ENCODE peak calls at places on chromosomes 1 and 21, in nine cellular contexts. V is right lobe of liver, X is fibroblast of mammary gland, I is K562, M is AG04450, Q is AG10803, R is lung, Y is cardiac fibroblast, D is NB4. C is an unnamed sample.

GRCh38 chr1:18225236-18225904 is 117.8 kb downstream of the IGSF21 start:
- DNase-seq in V (no peak), X (no peak), I (no peak), M (no peak), Q (no peak), R (no peak), Y (no peak), D (no peak), C (no peak)

GRCh38 chr21:38392722-38393121 is 105.6 kb downstream of the ERG start:
- DNase-seq in V (no peak), X (no peak), I (no peak), M (no peak), Q (no peak), R (no peak), Y (no peak), D (no peak), C (no peak)

GRCh38 chr21:41616063-41616591 is 108.2 kb upstream of the TMPRSS2 start:
- DNase-seq in V (no peak), X (peak), I (no peak), M (peak), Q (peak), R (no peak), Y (peak), D (no peak), C (no peak)

GRCh38 chr1:244304156-244304555 is 147.6 kb downstream of the ADSS2 start:
- DNase-seq in V (no peak), X (no peak), I (no peak), M (no peak), Q (no peak), R (no peak), Y (no peak), D (no peak), C (no peak)

GRCh38 chr1:15718199-15718601 is 17.9 kb upstream of the SLC25A34 start:
- DNase-seq in V (peak), X (no peak), I (no peak), M (no peak), Q (no peak), R (no peak), Y (no peak), D (no peak), C (no peak)

GRCh38 chr1:115879977-115880376 is 39.1 kb upstream of the NHLH2 start:
- DNase-seq in V (no peak), X (no peak), I (no peak), M (no peak), Q (no peak), R (no peak), Y (no peak), D (peak), C (no peak)

GRCh38 chr1:173409613-173410012 is 67.5 kb upstream of the PRDX6 start:
- DNase-seq in V (no peak), X (peak), I (no peak), M (no peak), Q (peak), R (peak), Y (peak), D (peak), C (no peak)

GRCh38 chr1:67524143-67525052 is 94.2 kb upstream of the SERBP1 start:
- DNase-seq in V (no peak), X (no peak), I (peak), M (no peak), Q (peak), R (no peak), Y (no peak), D (no peak), C (no peak)

GRCh38 chr1:150619576-150620509 is 9.6 kb downstream of the ENSA start:
- DNase-seq in V (no peak), X (peak), I (no peak), M (no peak), Q (peak), R (no peak), Y (peak), D (peak), C (no peak)

GRCh38 chr1:28087614-28088167 is 719 bp downstream of the EYA3 start:
- DNase-seq in V (no peak), X (peak), I (peak), M (no peak), Q (peak), R (no peak), Y (peak), D (peak), C (no peak)

GRCh38 chr21:16195476-16195875 is 465.7 kb downstream of the USP25 start:
- DNase-seq in V (no peak), X (peak), I (no peak), M (peak), Q (peak), R (no peak), Y (peak), D (no peak), C (no peak)

GRCh38 chr1:44805311-44806024 is 1.7 kb downstream of the DYNLT4 start:
- DNase-seq in V (peak), X (no peak), I (no peak), M (no peak), Q (no peak), R (no peak), Y (no peak), D (no peak), C (no peak)

DNA sequence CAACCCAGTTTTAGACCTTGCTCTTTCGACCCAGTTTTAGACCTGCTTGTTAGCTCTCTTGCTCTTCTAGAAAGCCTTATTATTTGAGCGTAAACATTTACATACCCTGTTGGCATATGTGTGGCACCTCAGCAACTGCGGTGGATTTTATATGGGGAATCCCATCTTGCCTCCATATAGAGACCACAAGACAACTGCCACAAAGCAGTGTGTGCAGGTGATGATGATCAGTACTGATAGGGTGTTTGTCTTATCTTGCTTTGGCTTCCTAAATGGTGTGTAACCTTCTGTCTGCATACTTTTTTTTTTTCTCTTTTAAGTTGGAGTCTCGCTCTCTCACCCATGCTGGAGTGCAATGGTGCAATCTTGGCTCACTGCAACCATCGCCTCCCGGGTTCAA is 1270.8 kb downstream of the MRPL39 start:
- DNase-seq in V (no peak), X (no peak), I (no peak), M (no peak), Q (no peak), R (no peak), Y (no peak), D (no peak), C (no peak)
- TF ChIP-seq CTCF in V (no peak), X (no peak), I (no peak), M (no peak), Q (no peak), R (no peak), Y (no peak), D (no peak), C (no peak)

GRCh38 chr1:153251087-153251486 is 8.4 kb upstream of the LORICRIN start:
- DNase-seq in V (no peak), X (no peak), I (no peak), M (no peak), Q (no peak), R (no peak), Y (no peak), D (no peak), C (no peak)

GRCh38 chr1:153246825-153247224 is 12.7 kb upstream of the LORICRIN start:
- DNase-seq in V (no peak), X (no peak), I (no peak), M (no peak), Q (no peak), R (peak), Y (no peak), D (no peak), C (no peak)

GRCh38 chr1:153245466-153245865 is 14.0 kb upstream of the LORICRIN start:
- DNase-seq in V (no peak), X (no peak), I (no peak), M (no peak), Q (no peak), R (peak), Y (no peak), D (no peak), C (no peak)

GRCh38 chr1:153251562-153251961 is 7.9 kb upstream of the LORICRIN start:
- DNase-seq in V (no peak), X (no peak), I (no peak), M (no peak), Q (no peak), R (no peak), Y (no peak), D (no peak), C (no peak)

DNA sequence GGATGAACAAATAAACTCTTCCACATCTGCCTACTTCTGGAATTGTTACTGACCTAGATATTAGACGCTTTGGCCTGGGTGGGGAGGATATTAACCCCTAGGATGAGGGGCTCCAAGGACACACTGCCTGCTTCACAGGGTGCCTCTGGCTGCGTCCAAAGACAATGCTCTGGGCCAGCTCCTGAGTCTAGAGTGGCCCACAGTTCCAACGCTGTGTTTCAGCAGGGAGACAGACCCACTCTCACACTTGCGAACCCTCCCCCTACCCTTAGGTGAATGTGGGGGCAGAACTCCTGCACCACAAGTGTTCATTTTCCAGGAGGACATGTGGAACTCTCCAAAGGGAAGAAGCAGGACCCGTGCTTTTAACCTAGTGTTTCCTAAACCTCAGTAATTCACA is 11.0 kb upstream of the LORICRIN start:
- DNase-seq in V (no peak), X (no peak), I (no peak), M (no peak), Q (no peak), R (peak), Y (no peak), D (no peak), C (no peak)
- H3K4me3 ChIP-seq in V (no peak), X (no peak), I (no peak), M (no peak), Q (no peak), R (no peak), Y (no peak), D (no peak), C (no peak)

DNA sequence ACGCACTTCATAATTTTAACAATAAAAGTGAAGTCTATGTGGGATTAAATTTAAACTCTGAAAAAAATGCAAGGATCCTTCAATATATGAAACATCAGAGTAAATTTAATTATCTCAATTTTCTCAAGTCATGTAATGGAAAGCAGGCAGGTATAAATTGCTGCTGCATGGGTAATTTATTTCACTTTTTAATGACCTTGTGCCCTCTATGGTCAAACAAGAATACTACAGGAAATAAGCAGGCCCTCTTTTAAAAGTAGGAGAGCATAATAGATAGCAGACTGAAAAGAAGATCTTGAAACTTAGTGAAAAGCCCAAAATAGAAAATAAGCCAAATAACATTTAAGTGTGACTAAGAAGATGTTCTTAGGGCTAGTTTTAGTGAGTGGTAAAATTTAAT is 22.9 kb downstream of the BCAS2 start:
- DNase-seq in V (no peak), X (peak), I (no peak), M (no peak), Q (peak), R (no peak), Y (peak), D (peak), C (no peak)
- TF ChIP-seq CTCF in V (peak), X (peak), I (peak), M (peak), Q (peak), R (peak), Y (peak), D (no peak), C (peak)

DNA sequence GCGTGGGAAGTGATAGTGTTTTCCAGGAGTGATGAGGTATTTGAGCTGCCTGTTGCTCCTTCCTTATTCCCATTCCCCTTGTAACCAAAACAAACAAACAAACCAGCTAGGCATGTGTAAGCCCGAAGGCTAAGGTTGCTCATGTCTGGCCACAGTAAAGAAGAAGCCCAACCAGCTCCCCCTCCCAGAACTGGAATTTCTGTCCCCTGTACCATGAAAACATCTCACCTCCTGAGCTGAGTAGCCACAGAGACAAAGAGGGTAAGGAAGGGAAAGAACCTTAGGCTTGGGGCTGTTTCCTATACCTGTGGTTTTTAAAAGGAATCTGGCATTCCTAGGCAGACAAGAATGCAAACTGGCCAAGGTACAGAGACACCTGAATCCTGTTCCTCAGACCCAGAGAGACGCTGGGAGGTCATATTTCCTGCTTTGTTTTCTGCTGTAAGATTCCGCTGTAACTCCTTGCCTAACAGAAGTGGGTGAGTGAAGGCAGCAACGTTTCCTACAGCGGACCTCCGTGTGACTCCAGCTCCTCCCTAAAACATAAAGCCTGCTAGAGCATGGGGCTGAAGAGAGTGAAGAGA is 41.7 kb upstream of the RAB4A start:
- DNase-seq in V (no peak), X (no peak), I (no peak), M (no peak), Q (peak), R (no peak), Y (peak), D (peak), C (no peak)
- H3K4me3 ChIP-seq in V (peak), X (no peak), I (no peak), M (no peak), Q (no peak), R (no peak), Y (no peak), D (no peak), C (no peak)

GRCh38 chr1:216119600-216119999 is 303.6 kb downstream of the USH2A start:
- DNase-seq in V (no peak), X (peak), I (no peak), M (peak), Q (peak), R (no peak), Y (peak), D (peak), C (no peak)
- TF ChIP-seq CTCF in V (peak), X (peak), I (no peak), M (peak), Q (peak), R (no peak), Y (peak), D (peak), C (peak)